ENCODE peak calls at places on chromosomes 5 and 9, in nine cellular contexts. J, V, F, P, N, Y, R, X and S are unnamed samples.

GRCh38 chr5:12570688-12571087 is 666.4 kb upstream of the CTNND2 start:
- DNase-seq in J (no peak), V (no peak), F (no peak), P (no peak), N (no peak), Y (no peak), R (no peak), X (no peak), S (no peak)

GRCh38 chr5:65926893-65927292 is 518 bp downstream of the ERBIN start:
- DNase-seq in J (no peak), V (no peak), F (no peak), P (no peak), N (no peak), Y (no peak), R (no peak), X (no peak), S (no peak)

GRCh38 chr5:59020611-59021285 is 437.9 kb downstream of the RAB3C start:
- DNase-seq in J (no peak), V (no peak), F (no peak), P (no peak), N (no peak), Y (no peak), R (no peak), X (no peak), S (no peak)

GRCh38 chr9:73093016-73093739 is 58.5 kb upstream of the ANXA1 start:
- DNase-seq in J (no peak), V (no peak), F (no peak), P (no peak), N (no peak), Y (no peak), R (no peak), X (no peak), S (no peak)

GRCh38 chr9:119369670-119370366 is 583 bp upstream of the BRINP1 start:
- DNase-seq in J (no peak), V (no peak), F (no peak), P (no peak), N (no peak), Y (no peak), R (no peak), X (no peak), S (no peak)

GRCh38 chr9:71036501-71036900 is 84.9 kb downstream of the TRPM3 start:
- DNase-seq in J (no peak), V (no peak), F (no peak), P (no peak), N (no peak), Y (no peak), R (no peak), X (no peak), S (no peak)

GRCh38 chr9:128627127-128627715 is 29.4 kb downstream of the DYNC2I2 start:
- DNase-seq in J (no peak), V (no peak), F (no peak), P (no peak), N (no peak), Y (no peak), R (no peak), X (no peak), S (no peak)

GRCh38 chr9:117656007-117656406 is 48.2 kb upstream of the TLR4 start:
- DNase-seq in J (no peak), V (no peak), F (no peak), P (no peak), N (no peak), Y (no peak), R (no peak), X (no peak), S (no peak)

GRCh38 chr5:1405121-1405520 is 40.1 kb downstream of the SLC6A3 start:
- DNase-seq in J (no peak), V (no peak), F (no peak), P (no peak), N (no peak), Y (no peak), R (no peak), X (no peak), S (no peak)

GRCh38 chr5:29276371-29276770 is 1917.1 kb upstream of the CDH6 start:
- DNase-seq in J (no peak), V (no peak), F (no peak), P (no peak), N (no peak), Y (no peak), R (no peak), X (no peak), S (no peak)

GRCh38 chr5:169162407-169162806 is 138.5 kb downstream of the SLIT3 start:
- DNase-seq in J (no peak), V (no peak), F (no peak), P (no peak), N (no peak), Y (no peak), R (no peak), X (no peak), S (no peak)

GRCh38 chr9:133787749-133788015 is 49.5 kb upstream of the SARDH start:
- DNase-seq in J (peak), V (no peak), F (peak), P (no peak), N (no peak), Y (peak), R (no peak), X (no peak), S (peak)

GRCh38 chr5:39811381-39811780 is 386.6 kb upstream of the DAB2 start:
- DNase-seq in J (no peak), V (no peak), F (no peak), P (no peak), N (no peak), Y (no peak), R (no peak), X (peak), S (no peak)

GRCh38 chr5:76204191-76204590 is 121.0 kb downstream of the SV2C start:
- DNase-seq in J (no peak), V (no peak), F (no peak), P (no peak), N (peak), Y (no peak), R (no peak), X (no peak), S (no peak)

GRCh38 chr9:90905079-90905478 is 103.5 kb downstream of the SYK start:
- DNase-seq in J (no peak), V (no peak), F (no peak), P (no peak), N (no peak), Y (no peak), R (no peak), X (no peak), S (no peak)